ENCODE peak calls at places on chromosomes 12 and 14, in four cellular contexts. One of them, this sample, is unnamed.
A peak's percentile ranks its signal among the peaks of the same experiment; 100 is the strongest.

GRCh38 chr14:105475269-105475915 is 771 bp downstream of the CRIP2 start:
- DNase-seq in IMR-90: peak; percentile 9
- DNase-seq in left ventricle myocardium inferior: no peak
- DNase-seq in DND-41: no peak
- DNase-seq in this sample: no peak

GRCh38 chr14:56057071-56057865 is 60.9 kb upstream of the PELI2 start:
- DNase-seq in IMR-90: no peak
- DNase-seq in left ventricle myocardium inferior: no peak
- DNase-seq in DND-41: no peak
- DNase-seq in this sample: no peak

GRCh38 chr12:19760611-19761010 is 321.3 kb downstream of the AEBP2 start:
- DNase-seq in IMR-90: no peak
- DNase-seq in left ventricle myocardium inferior: no peak
- DNase-seq in DND-41: no peak
- DNase-seq in this sample: no peak

GRCh38 chr12:93347054-93347786 is 30.5 kb upstream of the NUDT4 start:
- DNase-seq in IMR-90: no peak
- DNase-seq in left ventricle myocardium inferior: no peak
- DNase-seq in DND-41: no peak
- DNase-seq in this sample: no peak

GRCh38 chr12:46388427-46388992 is 15.9 kb upstream of the SLC38A2 start:
- DNase-seq in IMR-90: peak; percentile 71
- DNase-seq in left ventricle myocardium inferior: no peak
- DNase-seq in DND-41: no peak
- DNase-seq in this sample: no peak

GRCh38 chr12:92400006-92400405 is 254.4 kb upstream of the BTG1 start:
- DNase-seq in IMR-90: no peak
- DNase-seq in left ventricle myocardium inferior: no peak
- DNase-seq in DND-41: no peak
- DNase-seq in this sample: no peak

GRCh38 chr12:46391630-46392029 is 19.1 kb upstream of the SLC38A2 start:
- DNase-seq in IMR-90: no peak
- DNase-seq in left ventricle myocardium inferior: no peak
- DNase-seq in DND-41: no peak
- DNase-seq in this sample: no peak

GRCh38 chr14:82661258-82661657 is 1127.6 kb upstream of the SEL1L start:
- DNase-seq in IMR-90: no peak
- DNase-seq in left ventricle myocardium inferior: no peak
- DNase-seq in DND-41: no peak
- DNase-seq in this sample: no peak

GRCh38 chr14:36944307-36945010 is 227.9 kb downstream of the SLC25A21 start:
- DNase-seq in IMR-90: peak; percentile 79
- DNase-seq in left ventricle myocardium inferior: no peak
- DNase-seq in DND-41: no peak
- DNase-seq in this sample: no peak

GRCh38 chr14:24362241-24362960 is 5.6 kb upstream of the NFATC4 start:
- DNase-seq in IMR-90: peak; percentile 42
- DNase-seq in left ventricle myocardium inferior: no peak
- DNase-seq in DND-41: no peak
- DNase-seq in this sample: no peak

GRCh38 chr14:53192023-53192422 is 38.9 kb upstream of the DDHD1 start:
- DNase-seq in IMR-90: no peak
- DNase-seq in left ventricle myocardium inferior: no peak
- DNase-seq in DND-41: no peak
- DNase-seq in this sample: no peak

GRCh38 chr12:25496098-25496587 is 56.9 kb downstream of the LMNTD1 start:
- DNase-seq in IMR-90: peak; percentile 38
- DNase-seq in left ventricle myocardium inferior: no peak
- DNase-seq in DND-41: no peak
- DNase-seq in this sample: no peak

GRCh38 chr12:124114316-124114715 is 141.3 kb downstream of the ZNF664 start:
- DNase-seq in IMR-90: no peak
- DNase-seq in left ventricle myocardium inferior: no peak
- DNase-seq in DND-41: no peak
- DNase-seq in this sample: no peak

GRCh38 chr12:123099556-123100192 is 51.2 kb downstream of the PITPNM2 start:
- DNase-seq in IMR-90: no peak
- DNase-seq in left ventricle myocardium inferior: no peak
- DNase-seq in DND-41: no peak
- DNase-seq in this sample: no peak

GRCh38 chr12:95601626-95602025 is 50.4 kb upstream of the USP44 start:
- DNase-seq in IMR-90: peak; percentile 94
- DNase-seq in left ventricle myocardium inferior: no peak
- DNase-seq in DND-41: no peak
- DNase-seq in this sample: no peak

GRCh38 chr14:52029881-52030280 is 39.0 kb downstream of the NID2 start:
- DNase-seq in IMR-90: no peak
- DNase-seq in left ventricle myocardium inferior: no peak
- DNase-seq in DND-41: no peak
- DNase-seq in this sample: no peak

GRCh38 chr14:20614038-20614840 is 23.1 kb upstream of the RNASE12 start:
- DNase-seq in IMR-90: no peak
- DNase-seq in left ventricle myocardium inferior: no peak
- DNase-seq in DND-41: peak; percentile 22
- DNase-seq in this sample: no peak

GRCh38 chr14:74647834-74648361 is 35.9 kb upstream of the LTBP2 start:
- DNase-seq in IMR-90: no peak
- DNase-seq in left ventricle myocardium inferior: no peak
- DNase-seq in DND-41: no peak
- DNase-seq in this sample: no peak

DNA sequence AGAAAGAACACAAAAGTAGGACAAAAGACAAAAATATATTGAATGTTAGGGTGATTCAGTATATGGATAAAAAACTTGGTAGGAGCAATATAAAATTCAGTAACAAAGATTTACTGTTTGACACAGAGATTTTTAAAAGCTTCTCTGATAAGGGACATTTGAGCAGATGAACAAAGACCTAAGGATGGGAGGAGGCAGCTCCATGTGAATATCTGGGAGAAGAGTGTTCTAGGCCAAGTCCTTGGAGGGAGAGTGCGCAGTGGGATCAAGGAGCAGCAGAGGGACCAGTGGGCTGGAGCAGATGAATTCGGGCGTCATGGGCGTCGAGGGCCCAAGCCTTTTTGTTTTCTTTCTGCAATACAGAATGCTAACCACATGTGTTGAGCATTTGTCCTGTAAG is 174.4 kb downstream of the PRKCH start:
- DNase-seq in IMR-90: no peak
- DNase-seq in left ventricle myocardium inferior: no peak
- DNase-seq in DND-41: no peak
- DNase-seq in this sample: no peak
- H3K4me3 ChIP-seq in IMR-90: no peak overlapping the region
- H3K4me3 ChIP-seq in left ventricle myocardium inferior: no peak overlapping the region
- H3K4me3 ChIP-seq in DND-41: no peak overlapping the region
- H3K4me3 ChIP-seq in this sample: no peak overlapping the region

GRCh38 chr14:68948686-68949085 is 30.4 kb downstream of the ACTN1 start:
- DNase-seq in IMR-90: no peak
- DNase-seq in left ventricle myocardium inferior: no peak
- DNase-seq in DND-41: no peak
- DNase-seq in this sample: no peak
- H3K4me1 ChIP-seq in IMR-90: peaks cover 70% of the 10 kb centered on the region
- H3K4me1 ChIP-seq in left ventricle myocardium inferior: peaks cover 100% of the 10 kb centered on the region
- H3K4me1 ChIP-seq in DND-41: peaks cover 5% of the 10 kb centered on the region
- H3K4me1 ChIP-seq in this sample: peaks cover 100% of the 10 kb centered on the region

DNA sequence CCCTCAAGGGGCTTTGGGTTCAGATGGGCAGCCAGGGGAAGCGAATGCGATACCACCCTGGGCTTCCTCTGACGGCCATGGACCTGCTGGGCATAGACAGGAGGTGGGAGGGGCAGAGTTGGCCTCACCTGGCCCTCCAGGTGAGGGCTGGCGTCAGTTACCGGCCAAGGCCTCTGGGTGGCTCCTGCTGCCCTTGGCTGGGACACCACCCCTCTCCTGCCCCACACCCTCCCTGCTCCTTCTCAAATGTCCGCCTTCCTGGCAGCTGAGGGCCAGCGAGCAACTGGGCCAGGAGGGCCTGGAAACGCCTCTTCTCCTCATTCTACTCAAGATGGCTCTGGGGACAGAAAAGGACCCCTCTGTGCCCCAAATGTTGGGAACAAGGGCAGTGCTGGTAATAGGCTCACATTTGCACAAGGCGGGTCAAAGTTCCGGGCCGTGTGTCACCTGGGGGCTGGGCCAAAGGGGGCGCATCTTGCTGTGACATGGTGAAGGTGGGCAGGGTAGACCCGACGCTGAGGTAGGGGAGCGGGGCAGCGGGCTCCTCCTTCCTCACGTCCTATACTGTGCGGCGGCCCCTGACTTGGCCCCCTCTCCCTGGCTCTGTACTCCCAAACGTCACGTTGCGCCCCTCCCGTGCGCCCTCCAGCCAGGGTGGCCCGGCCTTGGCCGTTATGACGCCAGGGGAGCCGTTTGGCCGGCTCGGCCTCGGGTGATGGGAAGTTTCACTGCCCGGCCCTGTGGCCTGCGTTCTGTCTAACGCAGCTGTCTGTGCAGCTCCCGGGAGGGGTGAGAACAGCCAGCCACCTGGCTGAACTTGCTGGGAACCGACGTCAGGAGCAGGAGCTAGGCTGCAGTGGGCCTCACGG is 18.1 kb upstream of the DLK1 start:
- DNase-seq in IMR-90: peak; percentile 22
- DNase-seq in left ventricle myocardium inferior: peak; percentile 70
- DNase-seq in DND-41: no peak
- DNase-seq in this sample: no peak
- H3K4me3 ChIP-seq in IMR-90: no peak overlapping the region
- H3K4me3 ChIP-seq in left ventricle myocardium inferior: no peak overlapping the region
- H3K4me3 ChIP-seq in DND-41: no peak overlapping the region
- H3K4me3 ChIP-seq in this sample: no peak overlapping the region

DNA sequence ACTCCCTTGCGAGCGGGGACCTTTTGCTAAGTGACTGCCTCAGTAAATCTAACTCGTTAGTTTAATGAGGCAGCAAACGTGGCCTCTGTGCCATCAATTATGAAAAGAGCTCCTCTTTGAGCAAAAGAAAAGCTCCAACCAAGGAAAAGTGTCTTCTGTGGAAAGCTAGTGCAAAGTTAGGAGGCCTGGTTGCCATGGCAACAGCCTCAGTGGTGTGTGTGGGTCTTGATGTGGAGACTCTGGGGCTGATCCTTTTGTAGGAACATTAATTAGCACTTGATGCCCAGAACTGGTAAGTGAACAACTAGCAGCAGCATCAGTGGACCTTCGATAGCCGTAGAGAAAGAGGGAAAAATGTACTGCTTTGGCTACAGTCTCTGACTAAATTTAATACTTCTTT is 145.7 kb downstream of the CHST11 start:
- DNase-seq in IMR-90: no peak
- DNase-seq in left ventricle myocardium inferior: no peak
- DNase-seq in DND-41: no peak
- DNase-seq in this sample: no peak
- H3K4me1 ChIP-seq in IMR-90: peaks cover 7% of the 10 kb centered on the region
- H3K4me1 ChIP-seq in left ventricle myocardium inferior: peaks cover 59% of the 10 kb centered on the region
- H3K4me1 ChIP-seq in DND-41: no peaks in the 10 kb centered on the region
- H3K4me1 ChIP-seq in this sample: peaks cover 38% of the 10 kb centered on the region

DNA sequence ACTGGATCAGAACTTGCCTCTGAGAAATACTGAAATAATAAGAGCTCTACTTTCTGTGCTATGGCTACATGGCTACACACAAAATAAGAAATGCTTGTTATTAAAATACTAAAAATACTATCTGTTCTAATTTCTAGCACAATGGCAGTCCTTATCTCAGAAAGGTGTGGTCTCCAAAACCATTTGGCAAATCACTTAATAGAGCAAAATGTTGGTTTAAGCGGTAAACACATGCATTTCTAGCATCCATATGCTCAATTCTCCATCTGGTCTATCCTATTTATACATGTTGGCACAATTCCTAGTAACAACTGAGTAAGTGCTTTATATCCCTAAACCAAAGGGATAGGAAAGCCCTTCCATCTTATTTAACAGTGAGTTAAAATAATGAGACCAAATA is 107.0 kb downstream of the PAPLN start:
- DNase-seq in IMR-90: peak; percentile 26
- DNase-seq in left ventricle myocardium inferior: no peak
- DNase-seq in DND-41: no peak
- DNase-seq in this sample: no peak
- H3K4me3 ChIP-seq in IMR-90: no peak overlapping the region
- H3K4me3 ChIP-seq in left ventricle myocardium inferior: no peak overlapping the region
- H3K4me3 ChIP-seq in DND-41: no peak overlapping the region
- H3K4me3 ChIP-seq in this sample: no peak overlapping the region

GRCh38 chr14:91325211-91325610 is 80.7 kb upstream of the GPR68 start:
- DNase-seq in IMR-90: no peak
- DNase-seq in left ventricle myocardium inferior: no peak
- DNase-seq in DND-41: no peak
- DNase-seq in this sample: no peak

GRCh38 chr14:91323031-91323430 is 78.5 kb upstream of the GPR68 start:
- DNase-seq in IMR-90: no peak
- DNase-seq in left ventricle myocardium inferior: no peak
- DNase-seq in DND-41: no peak
- DNase-seq in this sample: no peak

GRCh38 chr14:91323671-91324605 is 79.4 kb upstream of the GPR68 start:
- DNase-seq in IMR-90: peak; percentile 46
- DNase-seq in left ventricle myocardium inferior: peak; percentile 86
- DNase-seq in DND-41: peak; percentile 85
- DNase-seq in this sample: peak; percentile 94

GRCh38 chr14:91326514-91326832 is 82.0 kb upstream of the GPR68 start:
- DNase-seq in IMR-90: no peak
- DNase-seq in left ventricle myocardium inferior: no peak
- DNase-seq in DND-41: no peak
- DNase-seq in this sample: no peak

GRCh38 chr14:91324606-91324950 is 80.1 kb upstream of the GPR68 start:
- DNase-seq in IMR-90: no peak
- DNase-seq in left ventricle myocardium inferior: no peak
- DNase-seq in DND-41: no peak
- DNase-seq in this sample: no peak
- H3K4me1 ChIP-seq in IMR-90: no peaks in the 10 kb centered on the region
- H3K4me1 ChIP-seq in left ventricle myocardium inferior: peaks cover 63% of the 10 kb centered on the region
- H3K4me1 ChIP-seq in DND-41: peaks cover 23% of the 10 kb centered on the region
- H3K4me1 ChIP-seq in this sample: no peaks in the 10 kb centered on the region

GRCh38 chr14:102227184-102227964 is 77.6 kb downstream of the MOK start:
- DNase-seq in IMR-90: no peak
- DNase-seq in left ventricle myocardium inferior: no peak
- DNase-seq in DND-41: no peak
- DNase-seq in this sample: no peak
- H3K4me3 ChIP-seq in IMR-90: no peak overlapping the region
- H3K4me3 ChIP-seq in left ventricle myocardium inferior: peak overlapping the region; percentile 40
- H3K4me3 ChIP-seq in DND-41: no peak overlapping the region
- H3K4me3 ChIP-seq in this sample: no peak overlapping the region

DNA sequence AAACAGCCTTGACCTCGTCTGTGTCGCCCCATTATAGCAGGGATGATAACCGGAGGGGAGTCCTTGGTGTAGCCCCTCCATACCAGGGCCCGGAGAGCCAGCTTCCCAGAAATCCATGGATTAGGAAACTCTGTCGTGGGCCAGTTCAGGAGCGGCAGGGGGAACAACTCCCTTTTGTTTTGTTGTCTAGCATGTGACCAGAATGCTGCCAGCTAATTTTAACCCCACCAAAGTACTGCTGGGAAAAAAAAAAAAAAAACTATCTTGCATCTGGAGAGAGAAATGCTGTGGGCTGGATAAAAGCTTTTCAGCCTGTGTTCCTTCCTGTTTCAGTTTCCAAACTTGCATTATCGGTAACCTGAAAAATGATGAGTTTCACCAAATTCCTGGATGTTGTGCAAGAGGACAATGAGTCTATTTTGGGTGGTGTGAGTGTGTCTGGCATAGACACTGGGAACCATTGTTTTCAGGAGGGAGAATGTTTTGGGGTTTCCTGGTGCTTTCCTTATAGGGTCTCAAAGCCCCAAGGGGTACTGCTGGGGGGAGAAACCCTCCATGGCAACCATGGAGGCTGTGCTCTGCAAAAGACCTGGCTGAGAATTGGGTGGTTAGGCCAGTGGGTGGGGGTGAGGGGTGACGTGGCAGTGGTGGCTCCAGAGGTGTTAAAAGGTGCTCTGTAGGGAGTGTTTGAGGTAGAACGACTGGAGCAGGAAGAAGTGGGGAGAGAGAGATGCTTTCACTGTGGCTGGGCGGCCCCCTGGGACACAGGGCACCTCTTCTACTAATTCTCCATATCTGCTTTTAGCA is 14.9 kb upstream of the IRF2BPL start:
- DNase-seq in IMR-90: peak; percentile 91
- DNase-seq in left ventricle myocardium inferior: no peak
- DNase-seq in DND-41: peak; percentile 42
- DNase-seq in this sample: no peak
- H3K4me1 ChIP-seq in IMR-90: peaks cover 35% of the 10 kb centered on the region
- H3K4me1 ChIP-seq in left ventricle myocardium inferior: peaks cover 82% of the 10 kb centered on the region
- H3K4me1 ChIP-seq in DND-41: peaks cover 63% of the 10 kb centered on the region
- H3K4me1 ChIP-seq in this sample: peaks cover 83% of the 10 kb centered on the region